ENCODE peak calls at places on chromosomes 4 and X, in seven cellular contexts. B, V, H, X, G, M and I are unnamed samples.
A peak's percentile ranks its signal among the peaks of the same experiment; 100 is the strongest.

GRCh38 chrX:48966796-48967579 is 4.7 kb downstream of the KCND1 start:
- DNase-seq in B (no peak), V (no peak), H (no peak), X (peak; percentile 33), G (no peak), M (no peak), I (no peak)

GRCh38 chr4:159178147-159178541 is 75.3 kb downstream of the RAPGEF2 start:
- DNase-seq in B (no peak), V (no peak), H (no peak), X (no peak), G (no peak), M (peak; percentile 35), I (no peak)

GRCh38 chr4:16844796-16845586 is 53.5 kb downstream of the LDB2 start:
- DNase-seq in B (no peak), V (no peak), H (no peak), X (no peak), G (no peak), M (peak; percentile 32), I (no peak)

GRCh38 chr4:87108142-87108546 is 112.3 kb downstream of the KLHL8 start:
- DNase-seq in B (no peak), V (no peak), H (peak; percentile 73), X (peak; percentile 72), G (no peak), M (no peak), I (no peak)

GRCh38 chr4:14783011-14783877 is 219.0 kb upstream of the CPEB2 start:
- DNase-seq in B (no peak), V (no peak), H (no peak), X (peak; percentile 89), G (no peak), M (no peak), I (no peak)

GRCh38 chr4:134935320-134935719 is 733.7 kb upstream of the PABPC4L start:
- DNase-seq in B (no peak), V (no peak), H (no peak), X (peak; percentile 18), G (no peak), M (no peak), I (no peak)

GRCh38 chrX:103571121-103571520 is 14.2 kb upstream of the TCEAL4 start:
- DNase-seq in B (no peak), V (no peak), H (no peak), X (no peak), G (no peak), M (no peak), I (no peak)

GRCh38 chr4:186739802-186740434 is 16.3 kb upstream of the FAT1 start:
- DNase-seq in B (no peak), V (no peak), H (no peak), X (no peak), G (peak; percentile 57), M (no peak), I (no peak)

GRCh38 chrX:153946910-153947769 is 2.7 kb upstream of the RENBP start:
- DNase-seq in B (peak; percentile 86), V (no peak), H (no peak), X (peak; percentile 84), G (peak; percentile 83), M (peak; percentile 75), I (peak; percentile 93)

GRCh38 chr4:2898001-2898400 is 54.4 kb downstream of the ADD1 start:
- DNase-seq in B (no peak), V (no peak), H (no peak), X (no peak), G (no peak), M (no peak), I (no peak)

GRCh38 chr4:11470709-11471441 is 42.2 kb upstream of the HS3ST1 start:
- DNase-seq in B (no peak), V (no peak), H (no peak), X (no peak), G (no peak), M (no peak), I (no peak)

GRCh38 chr4:25069014-25069413 is 38.3 kb upstream of the LGI2 start:
- DNase-seq in B (no peak), V (no peak), H (no peak), X (peak; percentile 34), G (no peak), M (peak; percentile 77), I (no peak)

GRCh38 chr4:143185253-143186107 is 763 bp downstream of the USP38 start:
- DNase-seq in B (no peak), V (peak; percentile 86), H (peak; percentile 69), X (peak; percentile 42), G (peak; percentile 42), M (peak; percentile 16), I (peak; percentile 80)

GRCh38 chrX:134406230-134406794 is 53.7 kb upstream of the HPRT1 start:
- DNase-seq in B (no peak), V (no peak), H (no peak), X (no peak), G (no peak), M (no peak), I (no peak)

GRCh38 chr4:3297066-3297859 is 4.4 kb downstream of the RGS12 start:
- DNase-seq in B (peak; percentile 59), V (peak; percentile 43), H (no peak), X (no peak), G (no peak), M (no peak), I (no peak)

GRCh38 chrX:48491809-48492208 is 15.8 kb downstream of the FTSJ1 start:
- DNase-seq in B (no peak), V (peak; percentile 15), H (no peak), X (no peak), G (no peak), M (no peak), I (peak; percentile 35)

GRCh38 chr4:16092682-16093319 is 9.0 kb upstream of the PROM1 start:
- DNase-seq in B (no peak), V (no peak), H (no peak), X (no peak), G (no peak), M (no peak), I (no peak)

GRCh38 chrX:48776818-48777439 is 9.5 kb upstream of the GATA1 start:
- DNase-seq in B (no peak), V (no peak), H (no peak), X (no peak), G (no peak), M (no peak), I (no peak)

GRCh38 chrX:6954836-6955235 is 192.7 kb upstream of the STS start:
- DNase-seq in B (no peak), V (no peak), H (no peak), X (no peak), G (no peak), M (no peak), I (no peak)

GRCh38 chr4:108049406-108049805 is 59.7 kb downstream of the HADH start:
- DNase-seq in B (no peak), V (no peak), H (no peak), X (no peak), G (no peak), M (no peak), I (no peak)

GRCh38 chr4:81650871-81651270 is 179.2 kb upstream of the RASGEF1B start:
- DNase-seq in B (no peak), V (no peak), H (no peak), X (no peak), G (no peak), M (no peak), I (no peak)

GRCh38 chr4:78268607-78269006 is 211.5 kb downstream of the FRAS1 start:
- DNase-seq in B (no peak), V (no peak), H (no peak), X (no peak), G (no peak), M (no peak), I (no peak)

GRCh38 chrX:115649461-115650063 is 88.6 kb downstream of the PLS3 start:
- DNase-seq in B (no peak), V (no peak), H (no peak), X (peak; percentile 12), G (no peak), M (no peak), I (no peak)

GRCh38 chr4:112515278-112516075 is 503 bp downstream of the NEUROG2 start:
- DNase-seq in B (peak; percentile 79), V (peak; percentile 72), H (no peak), X (peak; percentile 18), G (no peak), M (no peak), I (no peak)

GRCh38 chr4:71188197-71188625 is 150.6 kb upstream of the SLC4A4 start:
- DNase-seq in B (no peak), V (no peak), H (no peak), X (no peak), G (no peak), M (no peak), I (no peak)

GRCh38 chr4:113064244-113064643 is 14.8 kb downstream of the ANK2 start:
- DNase-seq in B (no peak), V (no peak), H (no peak), X (no peak), G (no peak), M (peak; percentile 16), I (no peak)

GRCh38 chrX:45502396-45502795 is 301.7 kb upstream of the DIPK2B start:
- DNase-seq in B (no peak), V (no peak), H (no peak), X (no peak), G (no peak), M (peak; percentile 27), I (no peak)

GRCh38 chrX:45506149-45506768 is 305.6 kb upstream of the DIPK2B start:
- DNase-seq in B (no peak), V (no peak), H (no peak), X (no peak), G (no peak), M (no peak), I (no peak)

GRCh38 chrX:45508459-45508858 is 307.8 kb upstream of the DIPK2B start:
- DNase-seq in B (no peak), V (no peak), H (no peak), X (peak; percentile 72), G (no peak), M (no peak), I (no peak)

DNA sequence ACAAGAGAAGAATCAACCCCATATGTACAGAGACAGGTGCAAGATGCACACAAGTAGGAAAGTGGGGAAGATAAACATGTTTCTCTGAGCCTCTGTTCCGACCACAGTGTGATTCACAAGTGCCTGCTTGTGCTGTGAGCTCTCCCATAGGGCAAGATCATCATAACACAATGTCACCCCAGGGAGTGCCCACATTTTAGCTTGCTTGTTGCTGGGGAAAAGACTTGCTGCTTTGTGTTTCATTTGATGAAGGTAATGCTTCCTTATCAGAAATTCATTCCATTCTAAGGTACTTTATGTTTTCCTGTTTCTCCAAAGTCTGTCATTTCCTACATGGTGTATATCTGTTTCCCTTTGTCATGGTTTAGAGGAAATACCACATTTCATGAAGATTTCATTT is 304.5 kb upstream of the DIPK2B start:
- DNase-seq in B (no peak), V (no peak), H (no peak), X (peak; percentile 32), G (no peak), M (no peak), I (no peak)
- H3K4me3 ChIP-seq in B (no peak overlapping the region), V (no peak overlapping the region), H (no peak overlapping the region), X (no peak overlapping the region), G (no peak overlapping the region), M (no peak overlapping the region), I (no peak overlapping the region)

GRCh38 chr4:114599231-114600065 is 841 bp downstream of the UGT8 start:
- DNase-seq in B (peak; percentile 74), V (peak; percentile 78), H (no peak), X (no peak), G (peak; percentile 70), M (no peak), I (peak; percentile 84)
- H3K4me3 ChIP-seq in B (peak overlapping the region; percentile 34), V (peak overlapping the region; percentile 63), H (peak overlapping the region; percentile 50), X (peak overlapping the region; percentile 68), G (peak overlapping the region; percentile 35), M (no peak overlapping the region), I (peak overlapping the region; percentile 55)

GRCh38 chr4:128812360-128812958 is 3.0 kb downstream of the JADE1 start:
- DNase-seq in B (peak; percentile 87), V (peak; percentile 86), H (peak; percentile 76), X (peak; percentile 52), G (peak; percentile 66), M (peak; percentile 76), I (no peak)
- H3K4me3 ChIP-seq in B (peak overlapping the region; percentile 65), V (peak overlapping the region; percentile 94), H (peak overlapping the region; percentile 76), X (peak overlapping the region; percentile 88), G (peak overlapping the region; percentile 57), M (peak overlapping the region; percentile 99), I (peak overlapping the region; percentile 79)

GRCh38 chrX:107673401-107673800 is 45.1 kb downstream of the PRPS1 start:
- DNase-seq in B (no peak), V (no peak), H (no peak), X (no peak), G (no peak), M (no peak), I (no peak)
- H3K4me3 ChIP-seq in B (no peak overlapping the region), V (no peak overlapping the region), H (peak overlapping the region; percentile 22), X (peak overlapping the region; percentile 12), G (no peak overlapping the region), M (no peak overlapping the region), I (peak overlapping the region; percentile 66)